ENCODE peak calls at places on chromosome 4, in eight cellular contexts. One of them, this sample, is unnamed.

GRCh38 chr4:6419452-6420028 is 52.9 kb downstream of the PPP2R2C start:
- DNase-seq in GM12878: no peak
- DNase-seq in psoas muscle: no peak
- DNase-seq in endothelial cell of umbilical vein: no peak
- DNase-seq in right lobe of liver: no peak
- DNase-seq in dorsolateral prefrontal cortex: no peak
- DNase-seq in cardiac muscle cell: peak
- DNase-seq in tibial nerve: no peak
- DNase-seq in this sample: no peak

GRCh38 chr4:10664408-10664807 is 20.2 kb downstream of the CLNK start:
- DNase-seq in GM12878: no peak
- DNase-seq in psoas muscle: no peak
- DNase-seq in endothelial cell of umbilical vein: peak
- DNase-seq in right lobe of liver: no peak
- DNase-seq in dorsolateral prefrontal cortex: no peak
- DNase-seq in cardiac muscle cell: peak
- DNase-seq in tibial nerve: peak
- DNase-seq in this sample: no peak

GRCh38 chr4:28001698-28002097 is 1141.1 kb downstream of the STIM2 start:
- DNase-seq in GM12878: no peak
- DNase-seq in psoas muscle: no peak
- DNase-seq in endothelial cell of umbilical vein: no peak
- DNase-seq in right lobe of liver: no peak
- DNase-seq in dorsolateral prefrontal cortex: no peak
- DNase-seq in cardiac muscle cell: no peak
- DNase-seq in tibial nerve: no peak
- DNase-seq in this sample: no peak

GRCh38 chr4:75599647-75600046 is 30.7 kb downstream of the CDKL2 start:
- DNase-seq in GM12878: no peak
- DNase-seq in psoas muscle: no peak
- DNase-seq in endothelial cell of umbilical vein: no peak
- DNase-seq in right lobe of liver: no peak
- DNase-seq in dorsolateral prefrontal cortex: no peak
- DNase-seq in cardiac muscle cell: no peak
- DNase-seq in tibial nerve: no peak
- DNase-seq in this sample: no peak

GRCh38 chr4:57154191-57154590 is 44.0 kb upstream of the IGFBP7 start:
- DNase-seq in GM12878: no peak
- DNase-seq in psoas muscle: no peak
- DNase-seq in endothelial cell of umbilical vein: peak
- DNase-seq in right lobe of liver: no peak
- DNase-seq in dorsolateral prefrontal cortex: no peak
- DNase-seq in cardiac muscle cell: peak
- DNase-seq in tibial nerve: no peak
- DNase-seq in this sample: no peak

GRCh38 chr4:40289366-40290188 is 45.6 kb upstream of the CHRNA9 start:
- DNase-seq in GM12878: no peak
- DNase-seq in psoas muscle: no peak
- DNase-seq in endothelial cell of umbilical vein: no peak
- DNase-seq in right lobe of liver: no peak
- DNase-seq in dorsolateral prefrontal cortex: no peak
- DNase-seq in cardiac muscle cell: no peak
- DNase-seq in tibial nerve: no peak
- DNase-seq in this sample: no peak

GRCh38 chr4:190121759-190122158 is 51.8 kb upstream of the DUX4 start:
- DNase-seq in GM12878: no peak
- DNase-seq in psoas muscle: peak
- DNase-seq in endothelial cell of umbilical vein: no peak
- DNase-seq in right lobe of liver: peak
- DNase-seq in dorsolateral prefrontal cortex: no peak
- DNase-seq in cardiac muscle cell: no peak
- DNase-seq in tibial nerve: no peak
- DNase-seq in this sample: no peak

GRCh38 chr4:106986486-106986885 is 49.6 kb downstream of the DKK2 start:
- DNase-seq in GM12878: no peak
- DNase-seq in psoas muscle: no peak
- DNase-seq in endothelial cell of umbilical vein: no peak
- DNase-seq in right lobe of liver: no peak
- DNase-seq in dorsolateral prefrontal cortex: no peak
- DNase-seq in cardiac muscle cell: no peak
- DNase-seq in tibial nerve: no peak
- DNase-seq in this sample: no peak

GRCh38 chr4:138643827-138644226 is 371.8 kb upstream of the NOCT start:
- DNase-seq in GM12878: no peak
- DNase-seq in psoas muscle: no peak
- DNase-seq in endothelial cell of umbilical vein: no peak
- DNase-seq in right lobe of liver: no peak
- DNase-seq in dorsolateral prefrontal cortex: no peak
- DNase-seq in cardiac muscle cell: peak
- DNase-seq in tibial nerve: no peak
- DNase-seq in this sample: no peak

GRCh38 chr4:2142630-2143427 is 83.7 kb downstream of the NAT8L start:
- DNase-seq in GM12878: no peak
- DNase-seq in psoas muscle: no peak
- DNase-seq in endothelial cell of umbilical vein: no peak
- DNase-seq in right lobe of liver: no peak
- DNase-seq in dorsolateral prefrontal cortex: no peak
- DNase-seq in cardiac muscle cell: peak
- DNase-seq in tibial nerve: no peak
- DNase-seq in this sample: no peak

GRCh38 chr4:153160856-153161598 is 43.2 kb upstream of the TRIM2 start:
- DNase-seq in GM12878: no peak
- DNase-seq in psoas muscle: no peak
- DNase-seq in endothelial cell of umbilical vein: no peak
- DNase-seq in right lobe of liver: no peak
- DNase-seq in dorsolateral prefrontal cortex: no peak
- DNase-seq in cardiac muscle cell: no peak
- DNase-seq in tibial nerve: no peak
- DNase-seq in this sample: no peak

GRCh38 chr4:153159728-153160221 is 44.5 kb upstream of the TRIM2 start:
- DNase-seq in GM12878: no peak
- DNase-seq in psoas muscle: no peak
- DNase-seq in endothelial cell of umbilical vein: peak
- DNase-seq in right lobe of liver: no peak
- DNase-seq in dorsolateral prefrontal cortex: no peak
- DNase-seq in cardiac muscle cell: peak
- DNase-seq in tibial nerve: no peak
- DNase-seq in this sample: no peak

GRCh38 chr4:153156263-153156662 is 48.0 kb upstream of the TRIM2 start:
- DNase-seq in GM12878: no peak
- DNase-seq in psoas muscle: no peak
- DNase-seq in endothelial cell of umbilical vein: no peak
- DNase-seq in right lobe of liver: no peak
- DNase-seq in dorsolateral prefrontal cortex: no peak
- DNase-seq in cardiac muscle cell: peak
- DNase-seq in tibial nerve: no peak
- DNase-seq in this sample: no peak

GRCh38 chr4:153161599-153161971 is 42.7 kb upstream of the TRIM2 start:
- DNase-seq in GM12878: no peak
- DNase-seq in psoas muscle: no peak
- DNase-seq in endothelial cell of umbilical vein: peak
- DNase-seq in right lobe of liver: no peak
- DNase-seq in dorsolateral prefrontal cortex: no peak
- DNase-seq in cardiac muscle cell: no peak
- DNase-seq in tibial nerve: no peak
- DNase-seq in this sample: no peak

GRCh38 chr4:153159016-153159415 is 45.2 kb upstream of the TRIM2 start:
- DNase-seq in GM12878: no peak
- DNase-seq in psoas muscle: no peak
- DNase-seq in endothelial cell of umbilical vein: no peak
- DNase-seq in right lobe of liver: no peak
- DNase-seq in dorsolateral prefrontal cortex: no peak
- DNase-seq in cardiac muscle cell: no peak
- DNase-seq in tibial nerve: no peak
- DNase-seq in this sample: no peak
- TF ChIP-seq CTCF in GM12878: no peak
- TF ChIP-seq CTCF in psoas muscle: no peak
- TF ChIP-seq CTCF in endothelial cell of umbilical vein: no peak
- TF ChIP-seq CTCF in right lobe of liver: no peak
- TF ChIP-seq CTCF in dorsolateral prefrontal cortex: peak
- TF ChIP-seq CTCF in cardiac muscle cell: no peak
- TF ChIP-seq CTCF in tibial nerve: no peak
- TF ChIP-seq CTCF in this sample: no peak

GRCh38 chr4:38491854-38492478 is 172.0 kb upstream of the KLF3 start:
- DNase-seq in GM12878: no peak
- DNase-seq in psoas muscle: no peak
- DNase-seq in endothelial cell of umbilical vein: no peak
- DNase-seq in right lobe of liver: no peak
- DNase-seq in dorsolateral prefrontal cortex: no peak
- DNase-seq in cardiac muscle cell: no peak
- DNase-seq in tibial nerve: no peak
- DNase-seq in this sample: no peak

GRCh38 chr4:38490753-38491446 is 173.1 kb upstream of the KLF3 start:
- DNase-seq in GM12878: no peak
- DNase-seq in psoas muscle: no peak
- DNase-seq in endothelial cell of umbilical vein: no peak
- DNase-seq in right lobe of liver: peak
- DNase-seq in dorsolateral prefrontal cortex: no peak
- DNase-seq in cardiac muscle cell: peak
- DNase-seq in tibial nerve: no peak
- DNase-seq in this sample: no peak

GRCh38 chr4:38493068-38493467 is 170.9 kb upstream of the KLF3 start:
- DNase-seq in GM12878: no peak
- DNase-seq in psoas muscle: no peak
- DNase-seq in endothelial cell of umbilical vein: no peak
- DNase-seq in right lobe of liver: no peak
- DNase-seq in dorsolateral prefrontal cortex: no peak
- DNase-seq in cardiac muscle cell: no peak
- DNase-seq in tibial nerve: no peak
- DNase-seq in this sample: no peak

GRCh38 chr4:38489924-38490639 is 173.9 kb upstream of the KLF3 start:
- DNase-seq in GM12878: no peak
- DNase-seq in psoas muscle: no peak
- DNase-seq in endothelial cell of umbilical vein: no peak
- DNase-seq in right lobe of liver: no peak
- DNase-seq in dorsolateral prefrontal cortex: no peak
- DNase-seq in cardiac muscle cell: peak
- DNase-seq in tibial nerve: no peak
- DNase-seq in this sample: no peak

DNA sequence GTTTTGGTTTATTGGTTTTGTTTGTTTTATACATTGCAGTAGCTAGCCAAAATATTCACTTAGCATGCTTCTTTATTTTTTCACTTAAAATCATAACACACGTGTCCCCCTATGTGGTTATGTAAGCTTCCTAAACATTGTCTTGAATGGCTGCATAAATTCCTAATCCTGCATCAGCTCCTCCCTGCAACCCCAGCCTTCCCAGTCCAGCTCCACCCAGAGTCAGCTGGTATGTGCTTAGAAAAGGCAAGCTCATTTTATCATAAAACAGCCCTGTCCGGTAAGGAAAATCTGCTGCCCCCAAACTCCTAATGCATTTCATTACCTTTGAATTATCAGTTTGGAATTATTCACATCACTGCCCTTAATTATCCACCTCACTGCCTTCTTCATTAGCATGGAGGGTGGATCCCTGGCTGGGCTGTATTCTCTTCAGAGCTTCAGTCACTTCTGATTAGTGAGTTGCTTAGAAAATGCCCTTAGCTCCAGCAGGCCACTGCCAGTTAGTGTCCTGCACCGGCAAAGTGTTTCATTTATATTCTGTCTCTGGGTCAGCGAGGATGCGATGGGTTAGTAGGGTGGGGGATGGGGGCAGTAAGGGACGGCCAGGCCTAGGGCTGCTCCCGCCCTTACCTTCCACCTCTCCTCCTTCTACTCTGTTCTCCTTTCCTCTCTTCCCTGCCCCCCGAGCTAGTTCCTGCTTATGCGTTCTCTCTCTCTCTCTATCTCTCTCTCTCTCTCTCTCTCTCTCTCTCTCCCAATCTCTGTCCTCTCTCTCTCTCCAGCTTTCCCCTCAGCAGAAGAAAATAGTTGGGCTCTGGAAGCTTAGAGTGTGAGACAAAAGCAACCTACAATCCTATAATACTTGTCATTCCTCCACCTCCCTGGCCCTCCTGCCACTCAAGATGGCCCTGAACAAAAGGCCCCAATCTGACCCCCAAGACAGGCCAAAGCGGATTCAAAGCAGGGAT is 174.8 kb upstream of the KLF3 start:
- DNase-seq in GM12878: no peak
- DNase-seq in psoas muscle: no peak
- DNase-seq in endothelial cell of umbilical vein: no peak
- DNase-seq in right lobe of liver: no peak
- DNase-seq in dorsolateral prefrontal cortex: no peak
- DNase-seq in cardiac muscle cell: peak
- DNase-seq in tibial nerve: no peak
- DNase-seq in this sample: no peak
- H3K27ac ChIP-seq in GM12878: no peak
- H3K27ac ChIP-seq in psoas muscle: no peak
- H3K27ac ChIP-seq in endothelial cell of umbilical vein: no peak
- H3K27ac ChIP-seq in right lobe of liver: no peak
- H3K27ac ChIP-seq in dorsolateral prefrontal cortex: peak
- H3K27ac ChIP-seq in cardiac muscle cell: peak
- H3K27ac ChIP-seq in tibial nerve: peak
- H3K27ac ChIP-seq in this sample: no peak

DNA sequence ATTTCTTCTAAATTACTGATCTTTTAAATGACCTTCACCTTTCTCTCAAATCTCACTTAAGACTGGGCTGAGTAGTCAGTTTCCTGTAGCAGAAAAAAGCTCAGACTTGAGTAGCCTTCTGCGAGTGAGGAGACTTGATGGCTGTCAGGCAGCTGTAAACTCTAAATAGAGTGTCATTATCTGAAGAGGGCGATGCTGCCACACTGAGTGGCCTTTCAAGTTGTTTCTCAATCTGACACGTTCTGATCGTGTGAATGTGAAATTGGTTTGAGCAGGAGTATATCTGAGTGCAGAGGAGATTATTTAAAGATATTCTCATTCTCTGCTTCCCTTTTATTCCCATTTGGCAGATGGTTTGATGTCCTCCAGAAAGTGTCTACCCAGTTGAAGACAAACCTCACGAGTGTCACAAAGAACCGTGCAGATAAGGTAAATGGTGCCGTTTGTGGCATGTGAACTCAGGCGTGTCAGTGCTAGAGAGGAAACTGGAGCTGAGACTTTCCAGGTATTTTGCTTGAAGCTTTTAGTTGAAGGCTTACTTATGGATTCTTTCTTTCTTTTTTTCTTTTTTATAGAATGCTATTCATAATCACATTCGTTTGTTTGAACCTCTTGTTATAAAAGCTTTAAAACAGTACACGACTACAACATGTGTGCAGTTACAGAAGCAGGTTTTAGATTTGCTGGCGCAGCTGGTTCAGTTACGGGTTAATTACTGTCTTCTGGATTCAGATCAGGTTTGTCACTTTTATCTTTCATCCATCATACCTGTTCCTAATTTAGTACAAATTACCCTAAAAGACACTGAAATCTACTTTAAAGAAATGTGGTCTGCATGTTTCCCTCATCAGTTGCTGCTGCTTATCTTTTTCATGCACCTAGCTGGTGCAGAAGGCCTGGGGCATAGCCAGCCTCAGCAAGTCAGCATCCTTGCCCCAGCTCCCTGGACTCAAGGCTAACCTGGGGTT is 74.3 kb upstream of the MSANTD1 start:
- DNase-seq in GM12878: no peak
- DNase-seq in psoas muscle: no peak
- DNase-seq in endothelial cell of umbilical vein: no peak
- DNase-seq in right lobe of liver: no peak
- DNase-seq in dorsolateral prefrontal cortex: no peak
- DNase-seq in cardiac muscle cell: no peak
- DNase-seq in tibial nerve: no peak
- DNase-seq in this sample: no peak
- TF ChIP-seq CTCF in GM12878: no peak
- TF ChIP-seq CTCF in psoas muscle: no peak
- TF ChIP-seq CTCF in endothelial cell of umbilical vein: no peak
- TF ChIP-seq CTCF in right lobe of liver: no peak
- TF ChIP-seq CTCF in dorsolateral prefrontal cortex: no peak
- TF ChIP-seq CTCF in cardiac muscle cell: no peak
- TF ChIP-seq CTCF in tibial nerve: no peak
- TF ChIP-seq CTCF in this sample: no peak

GRCh38 chr4:145340071-145340695 is 141.5 kb upstream of the SMAD1 start:
- DNase-seq in GM12878: no peak
- DNase-seq in psoas muscle: no peak
- DNase-seq in endothelial cell of umbilical vein: no peak
- DNase-seq in right lobe of liver: no peak
- DNase-seq in dorsolateral prefrontal cortex: no peak
- DNase-seq in cardiac muscle cell: no peak
- DNase-seq in tibial nerve: no peak
- DNase-seq in this sample: no peak
- H3K27ac ChIP-seq in GM12878: no peak
- H3K27ac ChIP-seq in psoas muscle: no peak
- H3K27ac ChIP-seq in endothelial cell of umbilical vein: no peak
- H3K27ac ChIP-seq in right lobe of liver: no peak
- H3K27ac ChIP-seq in dorsolateral prefrontal cortex: no peak
- H3K27ac ChIP-seq in cardiac muscle cell: no peak
- H3K27ac ChIP-seq in tibial nerve: no peak
- H3K27ac ChIP-seq in this sample: no peak

This sample was measured in lower lobe of right lung.